ENCODE peak calls at places on chromosomes 5 and 9, in six cellular contexts. One of them, this sample, is unnamed.

GRCh38 chr9:133112361-133113026 is 8.5 kb downstream of the RALGDS start:
- DNase-seq in activated CD8-positive, alpha-beta T cell treated with anti-CD3 and anti-CD28 coated beads for 36 hours: peak
- DNase-seq in PC-9: no peak
- DNase-seq in cardiac septum: peak
- DNase-seq in RWPE1: no peak
- DNase-seq in cardiac fibroblast: no peak
- DNase-seq in this sample: no peak

GRCh38 chr9:78296208-78296892 is 575 bp upstream of the PSAT1 start:
- DNase-seq in activated CD8-positive, alpha-beta T cell treated with anti-CD3 and anti-CD28 coated beads for 36 hours: peak
- DNase-seq in PC-9: peak
- DNase-seq in cardiac septum: no peak
- DNase-seq in RWPE1: peak
- DNase-seq in cardiac fibroblast: peak
- DNase-seq in this sample: peak

GRCh38 chr9:89470239-89470638 is 27.7 kb downstream of the SEMA4D start:
- DNase-seq in activated CD8-positive, alpha-beta T cell treated with anti-CD3 and anti-CD28 coated beads for 36 hours: no peak
- DNase-seq in PC-9: no peak
- DNase-seq in cardiac septum: no peak
- DNase-seq in RWPE1: no peak
- DNase-seq in cardiac fibroblast: no peak
- DNase-seq in this sample: no peak

GRCh38 chr5:56827043-56827442 is 11.7 kb downstream of the MAP3K1 start:
- DNase-seq in activated CD8-positive, alpha-beta T cell treated with anti-CD3 and anti-CD28 coated beads for 36 hours: peak
- DNase-seq in PC-9: peak
- DNase-seq in cardiac septum: no peak
- DNase-seq in RWPE1: no peak
- DNase-seq in cardiac fibroblast: no peak
- DNase-seq in this sample: no peak

GRCh38 chr9:80797841-80798688 is 891.3 kb downstream of the TLE1 start:
- DNase-seq in activated CD8-positive, alpha-beta T cell treated with anti-CD3 and anti-CD28 coated beads for 36 hours: no peak
- DNase-seq in PC-9: no peak
- DNase-seq in cardiac septum: no peak
- DNase-seq in RWPE1: no peak
- DNase-seq in cardiac fibroblast: no peak
- DNase-seq in this sample: no peak

GRCh38 chr9:79129865-79130480 is 441.8 kb upstream of the TLE4 start:
- DNase-seq in activated CD8-positive, alpha-beta T cell treated with anti-CD3 and anti-CD28 coated beads for 36 hours: peak
- DNase-seq in PC-9: no peak
- DNase-seq in cardiac septum: no peak
- DNase-seq in RWPE1: peak
- DNase-seq in cardiac fibroblast: peak
- DNase-seq in this sample: peak

GRCh38 chr5:138653502-138653901 is 78.3 kb upstream of the HSPA9 start:
- DNase-seq in activated CD8-positive, alpha-beta T cell treated with anti-CD3 and anti-CD28 coated beads for 36 hours: peak
- DNase-seq in PC-9: peak
- DNase-seq in cardiac septum: no peak
- DNase-seq in RWPE1: peak
- DNase-seq in cardiac fibroblast: peak
- DNase-seq in this sample: no peak

GRCh38 chr5:10469253-10470030 is 27.8 kb downstream of the ROPN1L start:
- DNase-seq in activated CD8-positive, alpha-beta T cell treated with anti-CD3 and anti-CD28 coated beads for 36 hours: no peak
- DNase-seq in PC-9: no peak
- DNase-seq in cardiac septum: no peak
- DNase-seq in RWPE1: no peak
- DNase-seq in cardiac fibroblast: peak
- DNase-seq in this sample: no peak

GRCh38 chr5:36531401-36531800 is 75.0 kb upstream of the SLC1A3 start:
- DNase-seq in activated CD8-positive, alpha-beta T cell treated with anti-CD3 and anti-CD28 coated beads for 36 hours: no peak
- DNase-seq in PC-9: no peak
- DNase-seq in cardiac septum: no peak
- DNase-seq in RWPE1: no peak
- DNase-seq in cardiac fibroblast: no peak
- DNase-seq in this sample: no peak

GRCh38 chr9:80146466-80146865 is 574.7 kb downstream of the TLE4 start:
- DNase-seq in activated CD8-positive, alpha-beta T cell treated with anti-CD3 and anti-CD28 coated beads for 36 hours: no peak
- DNase-seq in PC-9: no peak
- DNase-seq in cardiac septum: no peak
- DNase-seq in RWPE1: peak
- DNase-seq in cardiac fibroblast: peak
- DNase-seq in this sample: no peak

GRCh38 chr5:606061-606460 is 6.1 kb upstream of the CEP72 start:
- DNase-seq in activated CD8-positive, alpha-beta T cell treated with anti-CD3 and anti-CD28 coated beads for 36 hours: no peak
- DNase-seq in PC-9: no peak
- DNase-seq in cardiac septum: peak
- DNase-seq in RWPE1: no peak
- DNase-seq in cardiac fibroblast: no peak
- DNase-seq in this sample: no peak

GRCh38 chr5:107615173-107615856 is 55.4 kb downstream of the EFNA5 start:
- DNase-seq in activated CD8-positive, alpha-beta T cell treated with anti-CD3 and anti-CD28 coated beads for 36 hours: no peak
- DNase-seq in PC-9: peak
- DNase-seq in cardiac septum: no peak
- DNase-seq in RWPE1: no peak
- DNase-seq in cardiac fibroblast: peak
- DNase-seq in this sample: no peak

GRCh38 chr5:5209510-5210286 is 69.6 kb downstream of the ADAMTS16 start:
- DNase-seq in activated CD8-positive, alpha-beta T cell treated with anti-CD3 and anti-CD28 coated beads for 36 hours: no peak
- DNase-seq in PC-9: no peak
- DNase-seq in cardiac septum: no peak
- DNase-seq in RWPE1: no peak
- DNase-seq in cardiac fibroblast: no peak
- DNase-seq in this sample: no peak

GRCh38 chr9:96193356-96193755 is 108.6 kb downstream of the HSD17B3 start:
- DNase-seq in activated CD8-positive, alpha-beta T cell treated with anti-CD3 and anti-CD28 coated beads for 36 hours: no peak
- DNase-seq in PC-9: no peak
- DNase-seq in cardiac septum: no peak
- DNase-seq in RWPE1: no peak
- DNase-seq in cardiac fibroblast: no peak
- DNase-seq in this sample: peak

GRCh38 chr9:133103183-133103986 is 17.7 kb downstream of the RALGDS start:
- DNase-seq in activated CD8-positive, alpha-beta T cell treated with anti-CD3 and anti-CD28 coated beads for 36 hours: peak
- DNase-seq in PC-9: peak
- DNase-seq in cardiac septum: peak
- DNase-seq in RWPE1: peak
- DNase-seq in cardiac fibroblast: peak
- DNase-seq in this sample: no peak

GRCh38 chr5:180441577-180441976 is 52.6 kb upstream of the CNOT6 start:
- DNase-seq in activated CD8-positive, alpha-beta T cell treated with anti-CD3 and anti-CD28 coated beads for 36 hours: no peak
- DNase-seq in PC-9: peak
- DNase-seq in cardiac septum: no peak
- DNase-seq in RWPE1: peak
- DNase-seq in cardiac fibroblast: peak
- DNase-seq in this sample: peak

GRCh38 chr9:119609277-119609971 is 240.2 kb upstream of the BRINP1 start:
- DNase-seq in activated CD8-positive, alpha-beta T cell treated with anti-CD3 and anti-CD28 coated beads for 36 hours: no peak
- DNase-seq in PC-9: no peak
- DNase-seq in cardiac septum: no peak
- DNase-seq in RWPE1: no peak
- DNase-seq in cardiac fibroblast: no peak
- DNase-seq in this sample: no peak